ENCODE peak calls at places on chromosomes 4 and X, in five cellular contexts. M is fibroblast of mammary gland, Q is endodermal cell, E is fibroblast of lung, P is type B pancreatic cell. V is an unnamed sample.

GRCh38 chr4:13498464-13498863 is 14.3 kb upstream of the RAB28 start:
- DNase-seq in E (no peak), P (no peak), M (no peak), Q (no peak), V (no peak)

GRCh38 chr4:147678121-147678520 is 5.8 kb downstream of the PRMT9 start:
- DNase-seq in M (no peak), P (no peak), Q (no peak), E (peak), V (no peak)

GRCh38 chr4:150949943-150950342 is 65.1 kb downstream of the LRBA start:
- DNase-seq in Q (no peak), P (no peak), E (no peak), M (no peak), V (no peak)

GRCh38 chr4:3472411-3473141 is 9.5 kb downstream of the DOK7 start:
- DNase-seq in E (no peak), P (no peak), Q (no peak), M (no peak), V (no peak)

GRCh38 chr4:166252487-166253402 is 379.7 kb downstream of the TLL1 start:
- DNase-seq in M (peak), E (peak), Q (peak), P (no peak), V (no peak)

GRCh38 chr4:145935253-145936141 is 3.1 kb downstream of the ZNF827 start:
- DNase-seq in Q (peak), E (no peak), M (peak), P (no peak), V (no peak)

GRCh38 chr4:11720292-11720691 is 291.6 kb upstream of the HS3ST1 start:
- DNase-seq in Q (no peak), E (peak), M (peak), P (no peak), V (no peak)

GRCh38 chr4:157246959-157247358 is 26.4 kb downstream of the GRIA2 start:
- DNase-seq in P (no peak), M (no peak), E (no peak), Q (no peak), V (no peak)

GRCh38 chrX:17500145-17500579 is 125.2 kb downstream of the NHS start:
- DNase-seq in P (no peak), M (peak), Q (no peak), E (peak), V (no peak)

GRCh38 chr4:139740121-139740520 is 74.5 kb downstream of the MGST2 start:
- DNase-seq in E (peak), Q (peak), P (peak), M (no peak), V (no peak)

GRCh38 chr4:151753056-151753455 is 7.8 kb downstream of the GATB start:
- DNase-seq in M (no peak), E (peak), P (no peak), Q (no peak), V (no peak)

GRCh38 chr4:113908829-113909228 is 70.6 kb downstream of the ARSJ start:
- DNase-seq in Q (no peak), M (peak), P (no peak), E (no peak), V (no peak)

GRCh38 chrX:19707472-19707871 is 179.9 kb downstream of the SH3KBP1 start:
- DNase-seq in E (no peak), Q (no peak), M (no peak), P (no peak), V (no peak)

GRCh38 chrX:129649268-129650182 is 5.2 kb downstream of the APLN start:
- DNase-seq in M (peak), Q (no peak), E (peak), P (peak), V (no peak)

GRCh38 chrX:102516314-102516936 is at the start of gene TMSB15A:
- DNase-seq in Q (peak), E (peak), M (no peak), P (peak), V (peak)

GRCh38 chrX:48700951-48701653 is 4.6 kb downstream of the SUV39H1 start:
- DNase-seq in P (no peak), M (no peak), Q (no peak), E (peak), V (no peak)

GRCh38 chr4:124321370-124321769 is 391.2 kb downstream of the ANKRD50 start:
- DNase-seq in P (no peak), M (no peak), Q (peak), E (peak), V (no peak)

GRCh38 chr4:184599492-184600135 is 49.6 kb downstream of the CASP3 start:
- DNase-seq in E (peak), M (peak), P (no peak), Q (no peak), V (no peak)

GRCh38 chr4:10456270-10457254 is 664 bp downstream of the ZNF518B start:
- DNase-seq in M (peak), P (peak), Q (peak), E (peak), V (peak)

GRCh38 chrX:153488231-153488914 is 6.4 kb upstream of the BGN start:
- DNase-seq in E (peak), M (no peak), P (no peak), Q (peak), V (no peak)

GRCh38 chr4:144645621-144646522 is at the start of gene HHIP:
- DNase-seq in P (peak), M (peak), Q (peak), E (peak), V (no peak)

GRCh38 chr4:97367878-97368277 is 775.4 kb downstream of the STPG2 start:
- DNase-seq in E (peak), P (no peak), M (peak), Q (no peak), V (no peak)

GRCh38 chr4:824461-825062 is 1.4 kb downstream of the CPLX1 start:
- DNase-seq in E (no peak), P (no peak), M (no peak), Q (peak), V (no peak)

GRCh38 chr4:142719854-142720541 is 126.1 kb downstream of the INPP4B start:
- DNase-seq in M (peak), Q (no peak), E (peak), P (no peak), V (no peak)

GRCh38 chr4:108166441-108167315 is 2.1 kb downstream of the LEF1 start:
- DNase-seq in M (peak), P (no peak), E (peak), Q (peak), V (peak)

GRCh38 chr4:304987-305680 is at the start of gene ZNF732:
- DNase-seq in M (peak), Q (no peak), E (peak), P (no peak), V (no peak)

GRCh38 chr4:84099591-84099990 is 399.5 kb downstream of the NKX6-1 start:
- DNase-seq in Q (no peak), E (peak), M (no peak), P (no peak), V (no peak)

DNA sequence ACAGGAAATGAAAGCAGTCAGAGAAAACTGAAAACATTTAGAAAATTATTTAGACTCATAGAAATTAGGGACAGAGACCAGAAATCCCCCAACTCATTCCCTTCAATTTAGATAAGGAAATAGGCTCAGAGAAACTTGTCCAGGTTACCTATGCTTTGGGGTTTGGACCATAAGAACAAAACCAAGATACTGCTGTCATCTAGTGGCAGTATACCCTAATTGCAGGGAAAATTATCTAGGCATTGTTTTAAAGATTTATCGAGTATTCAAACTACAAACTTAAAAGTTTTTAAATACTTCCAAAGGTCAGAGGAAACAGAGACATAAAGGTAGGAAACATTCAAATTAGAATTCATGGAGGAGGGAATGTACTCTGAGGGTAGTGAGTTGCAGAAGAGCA is 67.0 kb upstream of the KLHL13 start:
- DNase-seq in M (no peak), E (no peak), P (no peak), Q (no peak), V (no peak)
- TF ChIP-seq CTCF in M (peak), E (no peak), P (peak), Q (peak), V (no peak)

GRCh38 chr4:87266986-87267385 is 46.6 kb upstream of the KLHL8 start:
- DNase-seq in Q (no peak), P (no peak), E (no peak), M (no peak), V (no peak)

GRCh38 chr4:87270825-87271224 is 50.4 kb upstream of the KLHL8 start:
- DNase-seq in P (no peak), M (no peak), E (no peak), Q (peak), V (no peak)

GRCh38 chr4:87268401-87268800 is 48.0 kb upstream of the KLHL8 start:
- DNase-seq in P (no peak), E (no peak), M (no peak), Q (no peak), V (no peak)

GRCh38 chr4:87274327-87274726 is 48.4 kb downstream of the HSD17B13 start:
- DNase-seq in M (no peak), Q (no peak), P (no peak), E (no peak), V (no peak)

DNA sequence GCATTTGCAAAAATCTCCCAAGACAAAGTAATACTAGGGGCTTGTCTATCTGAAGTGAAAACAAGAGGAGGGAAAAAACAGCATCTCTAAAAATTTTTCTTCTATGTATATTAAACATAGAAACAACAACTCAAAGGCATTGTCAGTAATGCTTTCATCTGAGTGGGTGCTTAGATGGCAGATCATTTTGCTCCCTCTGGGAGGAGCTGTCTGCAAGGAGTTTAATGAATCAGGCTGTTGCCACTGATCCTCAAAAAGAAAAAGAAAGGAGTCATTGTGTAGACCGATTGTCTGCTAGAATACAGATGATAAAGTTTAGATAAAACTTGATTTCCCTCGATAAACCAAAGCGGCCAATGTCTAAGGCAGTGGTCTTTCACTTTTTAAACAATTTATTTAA is 49.7 kb upstream of the KLHL8 start:
- DNase-seq in M (peak), P (no peak), E (peak), Q (peak), V (no peak)
- TF ChIP-seq CTCF in M (peak), P (peak), E (peak), Q (peak), V (no peak)

DNA sequence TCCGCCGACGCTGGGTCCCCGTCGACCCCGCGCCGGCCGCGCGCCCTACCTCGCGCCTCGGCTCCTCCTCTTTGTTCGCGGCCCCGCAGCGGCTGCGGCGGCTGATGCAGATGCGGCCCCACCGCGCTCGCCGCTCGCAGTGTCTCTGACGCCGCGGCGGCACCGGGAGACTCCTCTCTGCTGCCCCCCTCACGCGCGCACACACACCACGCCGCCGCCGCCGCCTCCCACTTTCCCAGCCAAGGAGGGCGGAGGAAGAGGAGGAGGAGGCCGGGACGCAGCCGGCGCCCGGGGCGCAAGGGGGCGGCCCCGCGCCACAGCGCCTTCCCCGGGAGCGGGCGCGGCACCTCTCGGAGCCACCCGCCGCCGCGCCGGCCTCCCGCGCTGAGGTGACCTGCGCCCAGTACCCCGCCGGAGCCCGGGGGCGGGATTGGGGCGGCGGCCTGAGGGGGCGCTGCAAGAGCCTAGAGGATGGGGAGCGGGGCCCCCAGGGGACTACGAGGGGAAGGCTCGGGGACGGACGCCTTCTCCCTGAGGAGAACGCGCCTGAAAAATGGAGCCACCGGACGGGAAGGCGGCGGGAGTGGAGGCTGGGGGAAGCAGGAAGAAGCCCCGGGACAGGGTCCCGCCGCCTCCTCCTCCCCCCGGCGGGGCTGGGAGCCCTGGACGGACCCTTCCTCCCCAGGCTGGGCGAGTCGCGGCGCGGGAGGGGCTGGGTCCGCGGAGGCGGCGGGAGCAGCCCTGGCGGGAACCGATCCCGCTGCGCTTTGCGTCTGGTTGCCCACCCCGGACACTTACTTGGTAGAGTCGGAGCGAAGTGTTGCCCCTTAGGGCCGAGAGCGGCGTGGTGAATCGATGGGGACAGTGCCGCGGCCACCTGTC is at the start of gene SH3RF1:
- DNase-seq in P (peak), E (peak), M (peak), Q (peak), V (peak)
- TF ChIP-seq CTCF in P (peak), E (no peak), M (no peak), Q (peak), V (peak)

GRCh38 chr4:7721984-7722551 is 217.6 kb downstream of the AFAP1 start:
- DNase-seq in Q (no peak), M (no peak), P (no peak), E (no peak), V (no peak)
- TF ChIP-seq CTCF in Q (peak), M (no peak), P (peak), E (peak), V (no peak)

GRCh38 chrX:128518508-128518907 is 466.3 kb upstream of the ACTRT1 start:
- DNase-seq in M (peak), E (no peak), P (no peak), Q (peak), V (no peak)
- TF ChIP-seq CTCF in M (peak), E (no peak), P (peak), Q (peak), V (no peak)

GRCh38 chr4:82125170-82125862 is 248.5 kb downstream of the HNRNPD start:
- DNase-seq in Q (no peak), P (no peak), M (no peak), E (no peak), V (no peak)

GRCh38 chr4:82124365-82124764 is 249.4 kb downstream of the HNRNPD start:
- DNase-seq in Q (no peak), E (no peak), M (no peak), P (no peak), V (no peak)

GRCh38 chr4:82126641-82127040 is 247.2 kb downstream of the HNRNPD start:
- DNase-seq in E (no peak), Q (no peak), P (no peak), M (no peak), V (no peak)

GRCh38 chr4:82125863-82126297 is 247.9 kb downstream of the HNRNPD start:
- DNase-seq in M (no peak), P (no peak), E (no peak), Q (no peak), V (no peak)

GRCh38 chr4:82123934-82124333 is 249.9 kb downstream of the HNRNPD start:
- DNase-seq in M (no peak), E (no peak), Q (peak), P (no peak), V (no peak)
- TF ChIP-seq CTCF in M (no peak), E (no peak), Q (peak), P (no peak), V (no peak)

V was measured in natural killer cell.